ENCODE peak calls at places on chromosomes 2 and 18, in six cellular contexts. V, C, J, W, U and F are unnamed samples.
A peak's percentile ranks its signal among the peaks of the same experiment; 100 is the strongest.

GRCh38 chr2:213164263-213164662 is 12.9 kb upstream of the IKZF2 start:
- DNase-seq in C (no peak), J (no peak), V (no peak), W (no peak), U (no peak), F (no peak)

GRCh38 chr2:188529710-188530109 is 238.0 kb downstream of the GULP1 start:
- DNase-seq in V (no peak), C (no peak), W (no peak), U (no peak), J (no peak), F (no peak)

GRCh38 chr2:119424284-119425118 is 7.2 kb upstream of the TMEM37 start:
- DNase-seq in C (no peak), U (no peak), V (no peak), W (peak; percentile 49), J (no peak), F (no peak)

GRCh38 chr2:108414256-108414876 is 34.6 kb upstream of the GCC2 start:
- DNase-seq in C (no peak), U (no peak), W (no peak), J (no peak), V (no peak), F (peak; percentile 42)

GRCh38 chr2:231605607-231606091 is 13.0 kb downstream of the TEX44 start:
- DNase-seq in U (no peak), V (no peak), J (no peak), C (no peak), W (no peak), F (peak; percentile 21)

GRCh38 chr18:63476666-63477065 is at the start of gene SERPINB5:
- DNase-seq in V (no peak), U (peak; percentile 99), C (no peak), J (no peak), W (no peak), F (no peak)

GRCh38 chr2:108315408-108316193 is 26.9 kb downstream of the SULT1C2 start:
- DNase-seq in J (no peak), C (no peak), U (peak; percentile 58), V (no peak), W (no peak), F (no peak)

GRCh38 chr2:46873632-46874068 is 42.0 kb downstream of the MCFD2 start:
- DNase-seq in C (peak; percentile 94), V (no peak), W (peak; percentile 91), U (peak; percentile 58), J (peak; percentile 95), F (peak; percentile 98)

GRCh38 chr2:64386676-64387075 is 67.3 kb upstream of the LGALSL start:
- DNase-seq in J (no peak), W (no peak), U (no peak), V (no peak), C (no peak), F (no peak)

GRCh38 chr2:71067567-71068217 is 756 bp upstream of the NAGK start:
- DNase-seq in V (no peak), U (no peak), J (no peak), C (no peak), W (peak; percentile 85), F (peak; percentile 52)

GRCh38 chr2:903223-903900 is 47.3 kb upstream of the SNTG2 start:
- DNase-seq in V (no peak), W (no peak), J (no peak), U (no peak), C (no peak), F (no peak)

GRCh38 chr2:7288484-7288883 is 371.3 kb downstream of the RNF144A start:
- DNase-seq in W (no peak), U (peak; percentile 79), C (no peak), V (no peak), J (no peak), F (no peak)

GRCh38 chr2:26606847-26607190 is 34.3 kb downstream of the CIB4 start:
- DNase-seq in U (peak; percentile 15), W (peak; percentile 45), J (no peak), V (no peak), C (no peak), F (no peak)

GRCh38 chr2:96888082-96889011 is 18.5 kb upstream of the SEMA4C start:
- DNase-seq in W (no peak), J (no peak), C (no peak), U (no peak), V (no peak), F (no peak)

GRCh38 chr2:68689553-68690537 is 44.8 kb upstream of the ARHGAP25 start:
- DNase-seq in J (no peak), C (no peak), U (no peak), V (no peak), W (no peak), F (no peak)

GRCh38 chr2:145207884-145208283 is 688.0 kb upstream of the ZEB2 start:
- DNase-seq in V (no peak), U (no peak), W (no peak), J (no peak), C (peak; percentile 94), F (no peak)

GRCh38 chr18:6207119-6207518 is 207.6 kb downstream of the L3MBTL4 start:
- DNase-seq in C (no peak), V (no peak), W (no peak), U (no peak), J (no peak), F (no peak)

GRCh38 chr2:85288244-85288725 is 39.5 kb downstream of the TGOLN2 start:
- DNase-seq in C (no peak), U (peak; percentile 79), J (no peak), V (no peak), W (peak; percentile 52), F (peak; percentile 77)

GRCh38 chr18:35041752-35042379 is 653 bp downstream of the MAPRE2 start:
- DNase-seq in U (no peak), W (no peak), C (no peak), J (no peak), V (no peak), F (peak; percentile 32)

GRCh38 chr2:240435457-240435954 is at the start of gene GPC1:
- DNase-seq in V (peak; percentile 71), J (peak; percentile 79), U (no peak), W (peak; percentile 100), C (peak; percentile 12), F (peak; percentile 90)

GRCh38 chr2:42464631-42465030 is 29.2 kb downstream of the KCNG3 start:
- DNase-seq in V (no peak), C (no peak), J (no peak), U (no peak), W (no peak), F (no peak)

GRCh38 chr2:190538201-190538600 is 3.7 kb upstream of the NEMP2 start:
- DNase-seq in C (no peak), W (no peak), J (no peak), V (no peak), U (no peak), F (no peak)

DNA sequence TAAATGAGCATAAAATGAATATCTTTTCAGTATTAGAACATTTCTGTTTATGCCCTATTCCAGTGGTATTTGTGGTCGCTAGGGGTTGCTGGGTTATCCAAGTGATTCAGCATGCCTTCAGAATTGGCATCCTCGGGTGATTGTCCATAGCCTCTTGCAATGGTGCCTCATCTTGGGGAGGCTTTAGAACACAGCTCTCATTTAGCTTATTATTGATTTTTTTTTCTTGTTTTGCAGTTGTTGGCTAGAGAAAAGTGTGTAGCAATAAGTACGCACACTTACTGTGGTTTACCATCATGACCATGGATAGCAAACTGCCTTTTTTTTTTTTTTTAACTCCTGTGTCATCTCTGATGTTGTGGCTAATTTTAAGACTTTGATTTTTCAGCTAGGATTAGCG is 33.6 kb downstream of the PLEKHA3 start:
- DNase-seq in V (no peak), J (peak; percentile 3), C (no peak), W (no peak), U (no peak), F (peak; percentile 53)
- H3K36me3 ChIP-seq in V (no peaks in the 10 kb centered on the region), J (peaks cover 3% of the 10 kb centered on the region), C (no peaks in the 10 kb centered on the region), W (no peaks in the 10 kb centered on the region), U (no peaks in the 10 kb centered on the region), F (no peaks in the 10 kb centered on the region)

GRCh38 chr2:105775809-105776559 is 31.3 kb downstream of the NCK2 start:
- DNase-seq in V (no peak), C (no peak), U (no peak), W (no peak), J (no peak), F (no peak)

GRCh38 chr2:105774781-105775337 is 30.1 kb downstream of the NCK2 start:
- DNase-seq in J (no peak), V (no peak), W (no peak), C (no peak), U (no peak), F (no peak)

GRCh38 chr2:105777506-105778343 is 33.0 kb downstream of the NCK2 start:
- DNase-seq in U (no peak), J (no peak), W (no peak), C (no peak), V (no peak), F (no peak)

GRCh38 chr2:105777071-105777482 is 32.4 kb downstream of the NCK2 start:
- DNase-seq in V (no peak), J (no peak), U (no peak), C (no peak), W (no peak), F (no peak)

GRCh38 chr2:105776560-105776928 is 31.8 kb downstream of the NCK2 start:
- DNase-seq in C (no peak), W (no peak), J (no peak), U (no peak), V (no peak), F (no peak)
- H3K4me2 ChIP-seq in C (no peak overlapping the region), W (no peak overlapping the region), J (no peak overlapping the region), U (no peak overlapping the region), V (no peak overlapping the region), F (no peak overlapping the region)

GRCh38 chr2:216149741-216150140 is 40.6 kb downstream of the XRCC5 start:
- DNase-seq in W (no peak), C (peak; percentile 48), V (no peak), U (no peak), J (no peak), F (peak; percentile 58)
- H3K36me3 ChIP-seq in W (peaks cover 83% of the 10 kb centered on the region), C (peaks cover 42% of the 10 kb centered on the region), V (peaks cover 28% of the 10 kb centered on the region), U (peaks cover 18% of the 10 kb centered on the region), J (peaks cover 6% of the 10 kb centered on the region), F (peaks cover 68% of the 10 kb centered on the region)

GRCh38 chr2:236503583-236503982 is 66.0 kb upstream of the ACKR3 start:
- DNase-seq in J (no peak), V (no peak), C (no peak), U (no peak), W (no peak), F (no peak)

GRCh38 chr2:236505648-236506047 is 64.0 kb upstream of the ACKR3 start:
- DNase-seq in J (no peak), U (no peak), W (no peak), C (no peak), V (no peak), F (no peak)

GRCh38 chr2:236505071-236505470 is 64.6 kb upstream of the ACKR3 start:
- DNase-seq in W (no peak), V (no peak), C (no peak), U (no peak), J (no peak), F (no peak)

GRCh38 chr2:236510049-236510448 is 59.6 kb upstream of the ACKR3 start:
- DNase-seq in C (no peak), W (no peak), V (no peak), J (no peak), U (no peak), F (no peak)

GRCh38 chr2:236507393-236508085 is 62.1 kb upstream of the ACKR3 start:
- DNase-seq in J (peak; percentile 6), C (peak; percentile 66), U (peak; percentile 21), W (no peak), V (no peak), F (peak; percentile 56)
- H3K4me2 ChIP-seq in J (no peak overlapping the region), C (peak overlapping the region; percentile 85), U (peak overlapping the region; percentile 90), W (peak overlapping the region; percentile 65), V (no peak overlapping the region), F (peak overlapping the region; percentile 17)